ENCODE peak calls at places on chromosomes 16 and 17, in eight cellular contexts. N, U, M, F, K, G, P and L are unnamed samples.

GRCh38 chr17:48181653-48182052 is 74.1 kb downstream of the SNX11 start:
- DNase-seq in N (peak; percentile 36), U (no peak), M (no peak), F (peak; percentile 33), K (no peak), G (no peak), P (no peak), L (no peak)

GRCh38 chr17:64426584-64426983 is 22.3 kb upstream of the MILR1 start:
- DNase-seq in N (no peak), U (no peak), M (no peak), F (no peak), K (no peak), G (no peak), P (no peak), L (no peak)

GRCh38 chr17:622356-622755 is 92.3 kb downstream of the VPS53 start:
- DNase-seq in N (peak; percentile 33), U (no peak), M (no peak), F (peak; percentile 57), K (no peak), G (no peak), P (no peak), L (no peak)

GRCh38 chr17:44314869-44315661 is 6.7 kb downstream of the RUNDC3A start:
- DNase-seq in N (peak; percentile 32), U (no peak), M (no peak), F (peak; percentile 37), K (no peak), G (no peak), P (no peak), L (no peak)

GRCh38 chr16:88534731-88535141 is 35.5 kb upstream of the ZC3H18 start:
- DNase-seq in N (peak; percentile 50), U (no peak), M (peak; percentile 90), F (peak; percentile 43), K (no peak), G (peak; percentile 83), P (peak; percentile 78), L (no peak)

GRCh38 chr16:82657239-82657638 is 30.5 kb downstream of the CDH13 start:
- DNase-seq in N (peak; percentile 49), U (no peak), M (no peak), F (peak; percentile 65), K (no peak), G (no peak), P (no peak), L (peak; percentile 72)

GRCh38 chr17:19743101-19744100 is 4.7 kb downstream of the ALDH3A1 start:
- DNase-seq in N (no peak), U (no peak), M (no peak), F (no peak), K (no peak), G (no peak), P (peak; percentile 52), L (no peak)

GRCh38 chr17:38456031-38456815 is 28.0 kb downstream of the ARHGAP23 start:
- DNase-seq in N (no peak), U (no peak), M (no peak), F (no peak), K (no peak), G (no peak), P (no peak), L (no peak)

GRCh38 chr17:65371702-65372101 is 189.7 kb downstream of the AXIN2 start:
- DNase-seq in N (no peak), U (no peak), M (peak; percentile 77), F (no peak), K (no peak), G (no peak), P (peak; percentile 61), L (no peak)

GRCh38 chr17:76354747-76355310 is 1.1 kb upstream of the PRPSAP1 start:
- DNase-seq in N (no peak), U (no peak), M (no peak), F (no peak), K (no peak), G (no peak), P (peak; percentile 41), L (no peak)

GRCh38 chr16:19589771-19590302 is 34.3 kb downstream of the VPS35L start:
- DNase-seq in N (peak; percentile 94), U (no peak), M (no peak), F (peak; percentile 89), K (no peak), G (no peak), P (no peak), L (peak; percentile 66)

GRCh38 chr16:73217654-73218053 is 169.7 kb upstream of the ZFHX3 start:
- DNase-seq in N (no peak), U (no peak), M (no peak), F (no peak), K (no peak), G (no peak), P (no peak), L (no peak)

GRCh38 chr16:55248058-55248457 is 75.9 kb upstream of the IRX6 start:
- DNase-seq in N (no peak), U (no peak), M (no peak), F (no peak), K (no peak), G (no peak), P (no peak), L (no peak)

GRCh38 chr17:66647391-66647983 is 187.4 kb upstream of the CACNG5 start:
- DNase-seq in N (peak; percentile 19), U (no peak), M (no peak), F (no peak), K (no peak), G (no peak), P (peak; percentile 49), L (no peak)

GRCh38 chr17:68197091-68197996 is 50.5 kb upstream of the AMZ2 start:
- DNase-seq in N (no peak), U (no peak), M (peak; percentile 85), F (no peak), K (no peak), G (peak; percentile 70), P (peak; percentile 66), L (no peak)

GRCh38 chr17:45783593-45784292 is 377 bp upstream of the CRHR1 start:
- DNase-seq in N (no peak), U (peak; percentile 76), M (no peak), F (peak; percentile 13), K (no peak), G (peak; percentile 59), P (no peak), L (no peak)

GRCh38 chr17:41331606-41332005 is 16.1 kb upstream of the KRTAP17-1 start:
- DNase-seq in N (no peak), U (no peak), M (no peak), F (no peak), K (no peak), G (no peak), P (no peak), L (no peak)

GRCh38 chr16:8137581-8137980 is 452.7 kb downstream of the TMEM114 start:
- DNase-seq in N (no peak), U (no peak), M (no peak), F (no peak), K (no peak), G (no peak), P (no peak), L (no peak)

GRCh38 chr16:1428511-1428910 is 2.4 kb upstream of the PERCC1 start:
- DNase-seq in N (peak; percentile 26), U (no peak), M (peak; percentile 91), F (peak; percentile 34), K (no peak), G (peak; percentile 64), P (no peak), L (no peak)

GRCh38 chr17:64315032-64315490 is 52.0 kb upstream of the TEX2 start:
- DNase-seq in N (peak; percentile 99), U (peak; percentile 93), M (peak; percentile 84), F (peak; percentile 96), K (peak; percentile 64), G (peak; percentile 95), P (peak; percentile 76), L (no peak)

GRCh38 chr17:48297825-48298224 is 132.2 kb downstream of the SKAP1 start:
- DNase-seq in N (no peak), U (no peak), M (no peak), F (no peak), K (no peak), G (no peak), P (no peak), L (no peak)

GRCh38 chr17:76104140-76104895 is 731 bp upstream of the EXOC7 start:
- DNase-seq in N (no peak), U (no peak), M (peak; percentile 80), F (no peak), K (no peak), G (no peak), P (peak; percentile 61), L (no peak)

GRCh38 chr16:89102035-89102776 is 8.6 kb downstream of the ACSF3 start:
- DNase-seq in N (no peak), U (no peak), M (no peak), F (no peak), K (no peak), G (no peak), P (peak; percentile 83), L (no peak)

GRCh38 chr17:82889496-82890338 is 49.9 kb upstream of the ZNF750 start:
- DNase-seq in N (no peak), U (no peak), M (no peak), F (no peak), K (no peak), G (no peak), P (peak; percentile 74), L (no peak)

GRCh38 chr16:88784074-88784855 is 755 bp downstream of the PIEZO1 start:
- DNase-seq in N (peak; percentile 89), U (peak; percentile 80), M (peak; percentile 89), F (peak; percentile 88), K (no peak), G (peak; percentile 83), P (peak; percentile 83), L (no peak)

GRCh38 chr16:12439443-12440232 is 364.0 kb downstream of the CPPED1 start:
- DNase-seq in N (no peak), U (no peak), M (no peak), F (no peak), K (no peak), G (no peak), P (no peak), L (no peak)

GRCh38 chr16:67924140-67924906 is 7.3 kb downstream of the CTRL start:
- DNase-seq in N (no peak), U (no peak), M (no peak), F (no peak), K (no peak), G (no peak), P (no peak), L (no peak)

GRCh38 chr17:56506349-56506748 is 87.2 kb upstream of the NOG start:
- DNase-seq in N (no peak), U (no peak), M (no peak), F (no peak), K (no peak), G (no peak), P (no peak), L (no peak)
- TF ChIP-seq CTCF in N (no peak), U (no peak), M (no peak), F (no peak), K (no peak), G (no peak), P (no peak), L (no peak)

GRCh38 chr17:39599665-39600468 is 7.9 kb downstream of the NEUROD2 start:
- DNase-seq in N (no peak), U (no peak), M (no peak), F (no peak), K (no peak), G (no peak), P (no peak), L (no peak)
- H3K4me3 ChIP-seq in N (no peak overlapping the region), U (no peak overlapping the region), M (no peak overlapping the region), F (no peak overlapping the region), K (no peak overlapping the region), G (no peak overlapping the region), P (no peak overlapping the region), L (no peak overlapping the region)

GRCh38 chr16:56851671-56852400 is 13.2 kb upstream of the SLC12A3 start:
- DNase-seq in N (peak; percentile 53), U (no peak), M (peak; percentile 35), F (peak; percentile 49), K (no peak), G (no peak), P (peak; percentile 9), L (no peak)
- TF ChIP-seq CTCF in N (peak; percentile 67), U (no peak), M (no peak), F (peak; percentile 62), K (peak; percentile 7), G (no peak), P (no peak), L (peak; percentile 69)

GRCh38 chr17:5122586-5123342 is 6.9 kb downstream of the USP6 start:
- DNase-seq in N (peak; percentile 14), U (peak; percentile 12), M (peak; percentile 68), F (peak; percentile 29), K (no peak), G (peak; percentile 72), P (no peak), L (no peak)
- H3K4me3 ChIP-seq in N (peak overlapping the region; percentile 30), U (peak overlapping the region; percentile 22), M (peak overlapping the region; percentile 36), F (peak overlapping the region; percentile 27), K (peak overlapping the region; percentile 71), G (peak overlapping the region; percentile 72), P (no peak overlapping the region), L (peak overlapping the region; percentile 59)